ENCODE peak calls at places on chromosomes 13 and 19, in eight cellular contexts. One of them, this sample, is unnamed.

GRCh38 chr19:2494084-2494446 is 18.1 kb downstream of the GADD45B start:
- DNase-seq in ovary: no peak
- DNase-seq in glutamatergic neuron: no peak
- DNase-seq in stomach: no peak
- DNase-seq in AG04450: no peak
- DNase-seq in choroid plexus epithelial cell: peak; percentile 55
- DNase-seq in tibial nerve: no peak
- DNase-seq in heart left ventricle: no peak
- DNase-seq in this sample: peak; percentile 16

GRCh38 chr13:88031980-88032562 is 360.9 kb downstream of the SLITRK5 start:
- DNase-seq in ovary: no peak
- DNase-seq in glutamatergic neuron: no peak
- DNase-seq in stomach: no peak
- DNase-seq in AG04450: no peak
- DNase-seq in choroid plexus epithelial cell: peak; percentile 34
- DNase-seq in tibial nerve: no peak
- DNase-seq in heart left ventricle: no peak
- DNase-seq in this sample: peak; percentile 62

GRCh38 chr13:39536906-39537305 is 66.1 kb downstream of the LHFPL6 start:
- DNase-seq in ovary: no peak
- DNase-seq in glutamatergic neuron: no peak
- DNase-seq in stomach: no peak
- DNase-seq in AG04450: no peak
- DNase-seq in choroid plexus epithelial cell: no peak
- DNase-seq in tibial nerve: no peak
- DNase-seq in heart left ventricle: no peak
- DNase-seq in this sample: no peak

GRCh38 chr19:34308381-34309367 is 54.3 kb downstream of the GARRE1 start:
- DNase-seq in ovary: no peak
- DNase-seq in glutamatergic neuron: no peak
- DNase-seq in stomach: no peak
- DNase-seq in AG04450: no peak
- DNase-seq in choroid plexus epithelial cell: no peak
- DNase-seq in tibial nerve: no peak
- DNase-seq in heart left ventricle: no peak
- DNase-seq in this sample: no peak

GRCh38 chr19:53520547-53521372 is 17.2 kb upstream of the ZNF331 start:
- DNase-seq in ovary: peak; percentile 98
- DNase-seq in glutamatergic neuron: peak; percentile 89
- DNase-seq in stomach: peak; percentile 95
- DNase-seq in AG04450: peak; percentile 97
- DNase-seq in choroid plexus epithelial cell: peak; percentile 100
- DNase-seq in tibial nerve: peak; percentile 97
- DNase-seq in heart left ventricle: peak; percentile 97
- DNase-seq in this sample: peak; percentile 91

GRCh38 chr13:58884353-58884752 is 1252.8 kb downstream of the PCDH17 start:
- DNase-seq in ovary: no peak
- DNase-seq in glutamatergic neuron: no peak
- DNase-seq in stomach: no peak
- DNase-seq in AG04450: no peak
- DNase-seq in choroid plexus epithelial cell: no peak
- DNase-seq in tibial nerve: no peak
- DNase-seq in heart left ventricle: no peak
- DNase-seq in this sample: no peak

GRCh38 chr13:107374038-107374437 is 806.1 kb upstream of the ARGLU1 start:
- DNase-seq in ovary: no peak
- DNase-seq in glutamatergic neuron: no peak
- DNase-seq in stomach: no peak
- DNase-seq in AG04450: no peak
- DNase-seq in choroid plexus epithelial cell: peak; percentile 55
- DNase-seq in tibial nerve: no peak
- DNase-seq in heart left ventricle: no peak
- DNase-seq in this sample: no peak

GRCh38 chr19:14006766-14007562 is 844 bp upstream of the RFX1 start:
- DNase-seq in ovary: no peak
- DNase-seq in glutamatergic neuron: peak; percentile 93
- DNase-seq in stomach: no peak
- DNase-seq in AG04450: no peak
- DNase-seq in choroid plexus epithelial cell: no peak
- DNase-seq in tibial nerve: no peak
- DNase-seq in heart left ventricle: peak; percentile 91
- DNase-seq in this sample: no peak

GRCh38 chr19:16197188-16197621 is 506 bp upstream of the AP1M1 start:
- DNase-seq in ovary: no peak
- DNase-seq in glutamatergic neuron: no peak
- DNase-seq in stomach: no peak
- DNase-seq in AG04450: peak; percentile 55
- DNase-seq in choroid plexus epithelial cell: peak; percentile 63
- DNase-seq in tibial nerve: peak; percentile 30
- DNase-seq in heart left ventricle: no peak
- DNase-seq in this sample: peak; percentile 33

GRCh38 chr19:16180611-16181010 is 4.6 kb upstream of the FAM32A start:
- DNase-seq in ovary: no peak
- DNase-seq in glutamatergic neuron: no peak
- DNase-seq in stomach: no peak
- DNase-seq in AG04450: no peak
- DNase-seq in choroid plexus epithelial cell: peak; percentile 72
- DNase-seq in tibial nerve: no peak
- DNase-seq in heart left ventricle: no peak
- DNase-seq in this sample: no peak

GRCh38 chr13:34179481-34179880 is 361.5 kb downstream of the RFC3 start:
- DNase-seq in ovary: no peak
- DNase-seq in glutamatergic neuron: no peak
- DNase-seq in stomach: no peak
- DNase-seq in AG04450: no peak
- DNase-seq in choroid plexus epithelial cell: peak; percentile 51
- DNase-seq in tibial nerve: no peak
- DNase-seq in heart left ventricle: no peak
- DNase-seq in this sample: no peak

GRCh38 chr13:107764012-107764411 is 451.3 kb downstream of the LIG4 start:
- DNase-seq in ovary: no peak
- DNase-seq in glutamatergic neuron: no peak
- DNase-seq in stomach: no peak
- DNase-seq in AG04450: no peak
- DNase-seq in choroid plexus epithelial cell: no peak
- DNase-seq in tibial nerve: no peak
- DNase-seq in heart left ventricle: no peak
- DNase-seq in this sample: no peak

GRCh38 chr19:57719424-57719823 is 8.0 kb downstream of the ZNF671 start:
- DNase-seq in ovary: no peak
- DNase-seq in glutamatergic neuron: no peak
- DNase-seq in stomach: no peak
- DNase-seq in AG04450: no peak
- DNase-seq in choroid plexus epithelial cell: no peak
- DNase-seq in tibial nerve: no peak
- DNase-seq in heart left ventricle: no peak
- DNase-seq in this sample: no peak

GRCh38 chr13:34941835-34942731 is at the start of gene NBEA:
- DNase-seq in ovary: peak; percentile 77
- DNase-seq in glutamatergic neuron: peak; percentile 84
- DNase-seq in stomach: peak; percentile 74
- DNase-seq in AG04450: no peak
- DNase-seq in choroid plexus epithelial cell: peak; percentile 44
- DNase-seq in tibial nerve: peak; percentile 44
- DNase-seq in heart left ventricle: peak; percentile 86
- DNase-seq in this sample: peak; percentile 70

GRCh38 chr19:16582486-16583261 is 10.5 kb upstream of the SLC35E1 start:
- DNase-seq in ovary: no peak
- DNase-seq in glutamatergic neuron: no peak
- DNase-seq in stomach: no peak
- DNase-seq in AG04450: no peak
- DNase-seq in choroid plexus epithelial cell: no peak
- DNase-seq in tibial nerve: no peak
- DNase-seq in heart left ventricle: no peak
- DNase-seq in this sample: no peak

GRCh38 chr19:47778954-47779351 is 450 bp downstream of the SELENOW start:
- DNase-seq in ovary: peak; percentile 48
- DNase-seq in glutamatergic neuron: no peak
- DNase-seq in stomach: no peak
- DNase-seq in AG04450: no peak
- DNase-seq in choroid plexus epithelial cell: peak; percentile 21
- DNase-seq in tibial nerve: peak; percentile 33
- DNase-seq in heart left ventricle: peak; percentile 70
- DNase-seq in this sample: no peak

GRCh38 chr13:43648733-43649132 is 138.0 kb downstream of the ENOX1 start:
- DNase-seq in ovary: no peak
- DNase-seq in glutamatergic neuron: no peak
- DNase-seq in stomach: no peak
- DNase-seq in AG04450: no peak
- DNase-seq in choroid plexus epithelial cell: peak; percentile 6
- DNase-seq in tibial nerve: no peak
- DNase-seq in heart left ventricle: no peak
- DNase-seq in this sample: no peak

GRCh38 chr13:75635101-75635620 is 969 bp upstream of the LMO7 start:
- DNase-seq in ovary: peak; percentile 24
- DNase-seq in glutamatergic neuron: no peak
- DNase-seq in stomach: no peak
- DNase-seq in AG04450: no peak
- DNase-seq in choroid plexus epithelial cell: peak; percentile 48
- DNase-seq in tibial nerve: peak; percentile 5
- DNase-seq in heart left ventricle: no peak
- DNase-seq in this sample: no peak

GRCh38 chr13:40786568-40786996 is 2.8 kb upstream of the SLC25A15 start:
- DNase-seq in ovary: no peak
- DNase-seq in glutamatergic neuron: no peak
- DNase-seq in stomach: no peak
- DNase-seq in AG04450: no peak
- DNase-seq in choroid plexus epithelial cell: peak; percentile 57
- DNase-seq in tibial nerve: no peak
- DNase-seq in heart left ventricle: no peak
- DNase-seq in this sample: no peak

GRCh38 chr13:30529085-30529815 is 63.5 kb upstream of the HMGB1 start:
- DNase-seq in ovary: no peak
- DNase-seq in glutamatergic neuron: no peak
- DNase-seq in stomach: no peak
- DNase-seq in AG04450: no peak
- DNase-seq in choroid plexus epithelial cell: no peak
- DNase-seq in tibial nerve: no peak
- DNase-seq in heart left ventricle: no peak
- DNase-seq in this sample: peak; percentile 4

GRCh38 chr13:110944121-110944967 is 29.5 kb upstream of the ANKRD10 start:
- DNase-seq in ovary: peak; percentile 28
- DNase-seq in glutamatergic neuron: peak; percentile 45
- DNase-seq in stomach: peak; percentile 32
- DNase-seq in AG04450: peak; percentile 20
- DNase-seq in choroid plexus epithelial cell: peak; percentile 89
- DNase-seq in tibial nerve: no peak
- DNase-seq in heart left ventricle: no peak
- DNase-seq in this sample: peak; percentile 77

GRCh38 chr13:45718063-45718462 is 15.9 kb downstream of the CBY2 start:
- DNase-seq in ovary: no peak
- DNase-seq in glutamatergic neuron: no peak
- DNase-seq in stomach: no peak
- DNase-seq in AG04450: no peak
- DNase-seq in choroid plexus epithelial cell: peak; percentile 21
- DNase-seq in tibial nerve: no peak
- DNase-seq in heart left ventricle: no peak
- DNase-seq in this sample: peak; percentile 49
- TF ChIP-seq CTCF in ovary: no peak
- TF ChIP-seq CTCF in glutamatergic neuron: peak; percentile 74
- TF ChIP-seq CTCF in stomach: no peak
- TF ChIP-seq CTCF in AG04450: peak; percentile 60
- TF ChIP-seq CTCF in choroid plexus epithelial cell: peak; percentile 64
- TF ChIP-seq CTCF in tibial nerve: no peak
- TF ChIP-seq CTCF in heart left ventricle: peak; percentile 12
- TF ChIP-seq CTCF in this sample: peak; percentile 58

DNA sequence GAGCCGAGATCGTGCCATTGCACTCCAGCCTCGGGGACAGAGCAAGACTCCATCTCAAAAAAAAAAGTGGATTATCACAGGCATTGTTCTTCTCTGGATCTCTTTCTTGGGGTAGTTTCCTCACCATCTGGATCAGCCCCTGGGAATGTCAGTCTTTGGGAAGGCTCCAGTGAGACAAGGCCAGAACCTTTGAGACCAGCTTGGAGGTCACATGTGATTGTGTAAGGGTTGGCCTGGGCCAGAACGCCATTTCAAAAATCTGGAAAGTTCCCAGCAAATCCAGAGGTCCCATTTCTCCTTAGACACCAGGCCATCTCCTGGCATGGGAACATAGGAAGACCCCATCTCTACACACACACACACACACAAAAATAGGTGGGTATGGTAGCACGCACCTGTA is 14.2 kb upstream of the ANGPTL8 start:
- DNase-seq in ovary: no peak
- DNase-seq in glutamatergic neuron: no peak
- DNase-seq in stomach: no peak
- DNase-seq in AG04450: no peak
- DNase-seq in choroid plexus epithelial cell: no peak
- DNase-seq in tibial nerve: no peak
- DNase-seq in heart left ventricle: no peak
- DNase-seq in this sample: no peak
- TF ChIP-seq CTCF in ovary: no peak
- TF ChIP-seq CTCF in glutamatergic neuron: no peak
- TF ChIP-seq CTCF in stomach: no peak
- TF ChIP-seq CTCF in AG04450: no peak
- TF ChIP-seq CTCF in choroid plexus epithelial cell: no peak
- TF ChIP-seq CTCF in tibial nerve: no peak
- TF ChIP-seq CTCF in heart left ventricle: no peak
- TF ChIP-seq CTCF in this sample: no peak

GRCh38 chr13:21619633-21620220 is 15.8 kb upstream of the MICU2 start:
- DNase-seq in ovary: no peak
- DNase-seq in glutamatergic neuron: no peak
- DNase-seq in stomach: no peak
- DNase-seq in AG04450: no peak
- DNase-seq in choroid plexus epithelial cell: no peak
- DNase-seq in tibial nerve: no peak
- DNase-seq in heart left ventricle: no peak
- DNase-seq in this sample: no peak

GRCh38 chr13:21620858-21621257 is 16.9 kb upstream of the MICU2 start:
- DNase-seq in ovary: no peak
- DNase-seq in glutamatergic neuron: no peak
- DNase-seq in stomach: no peak
- DNase-seq in AG04450: no peak
- DNase-seq in choroid plexus epithelial cell: no peak
- DNase-seq in tibial nerve: no peak
- DNase-seq in heart left ventricle: no peak
- DNase-seq in this sample: no peak

GRCh38 chr13:21625366-21625765 is 21.4 kb upstream of the MICU2 start:
- DNase-seq in ovary: no peak
- DNase-seq in glutamatergic neuron: no peak
- DNase-seq in stomach: no peak
- DNase-seq in AG04450: no peak
- DNase-seq in choroid plexus epithelial cell: peak; percentile 55
- DNase-seq in tibial nerve: no peak
- DNase-seq in heart left ventricle: no peak
- DNase-seq in this sample: peak; percentile 65
- TF ChIP-seq CTCF in ovary: no peak
- TF ChIP-seq CTCF in glutamatergic neuron: no peak
- TF ChIP-seq CTCF in stomach: no peak
- TF ChIP-seq CTCF in AG04450: peak; percentile 66
- TF ChIP-seq CTCF in choroid plexus epithelial cell: peak; percentile 52
- TF ChIP-seq CTCF in tibial nerve: no peak
- TF ChIP-seq CTCF in heart left ventricle: peak; percentile 45
- TF ChIP-seq CTCF in this sample: no peak

DNA sequence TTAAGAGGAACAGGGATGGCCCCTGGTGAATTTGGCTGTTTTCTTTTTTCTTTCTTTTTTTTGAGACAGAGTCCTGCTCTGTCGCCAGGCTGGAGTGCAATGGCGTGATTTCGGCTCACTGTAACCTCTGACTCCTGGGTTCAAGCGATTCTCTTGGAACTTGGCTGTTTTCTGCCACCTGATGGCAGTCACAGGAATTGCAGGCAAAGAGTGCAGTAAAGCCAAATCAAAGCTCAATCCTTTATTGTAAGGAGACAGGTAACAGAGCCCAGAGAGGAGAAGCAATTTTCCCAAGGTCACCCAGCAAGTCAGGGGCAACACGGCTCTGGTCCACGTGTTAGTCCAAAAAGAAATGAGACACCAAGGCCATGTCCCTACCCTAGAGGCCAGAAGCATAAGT is 6.2 kb downstream of the TINCR start:
- DNase-seq in ovary: no peak
- DNase-seq in glutamatergic neuron: no peak
- DNase-seq in stomach: no peak
- DNase-seq in AG04450: no peak
- DNase-seq in choroid plexus epithelial cell: no peak
- DNase-seq in tibial nerve: no peak
- DNase-seq in heart left ventricle: no peak
- DNase-seq in this sample: no peak
- TF ChIP-seq CTCF in ovary: no peak
- TF ChIP-seq CTCF in glutamatergic neuron: peak; percentile 86
- TF ChIP-seq CTCF in stomach: no peak
- TF ChIP-seq CTCF in AG04450: peak; percentile 47
- TF ChIP-seq CTCF in choroid plexus epithelial cell: peak; percentile 61
- TF ChIP-seq CTCF in tibial nerve: no peak
- TF ChIP-seq CTCF in heart left ventricle: no peak
- TF ChIP-seq CTCF in this sample: peak; percentile 44

This sample was measured in MCF 10A.